ENCODE peak calls at places on chromosomes 11 and 22, in seven cellular contexts. One of them, this sample, is unnamed.

GRCh38 chr11:12298610-12299009 is 78.8 kb upstream of the PARVA start:
- DNase-seq in A549: no peak
- DNase-seq in neural progenitor cell: no peak
- DNase-seq in body of pancreas: no peak
- DNase-seq in cardiac muscle cell: no peak
- DNase-seq in esophagus muscularis mucosa: no peak
- DNase-seq in spleen: no peak
- DNase-seq in this sample: no peak

GRCh38 chr22:27962268-27963191 is 43.5 kb upstream of the PITPNB start:
- DNase-seq in A549: no peak
- DNase-seq in neural progenitor cell: peak; percentile 50
- DNase-seq in body of pancreas: no peak
- DNase-seq in cardiac muscle cell: peak; percentile 32
- DNase-seq in esophagus muscularis mucosa: no peak
- DNase-seq in spleen: no peak
- DNase-seq in this sample: no peak

GRCh38 chr11:10823152-10823579 is 14.4 kb upstream of the EIF4G2 start:
- DNase-seq in A549: no peak
- DNase-seq in neural progenitor cell: no peak
- DNase-seq in body of pancreas: peak; percentile 49
- DNase-seq in cardiac muscle cell: no peak
- DNase-seq in esophagus muscularis mucosa: no peak
- DNase-seq in spleen: no peak
- DNase-seq in this sample: no peak

GRCh38 chr11:117771197-117771596 is 25.8 kb downstream of the DSCAML1 start:
- DNase-seq in A549: no peak
- DNase-seq in neural progenitor cell: no peak
- DNase-seq in body of pancreas: no peak
- DNase-seq in cardiac muscle cell: no peak
- DNase-seq in esophagus muscularis mucosa: no peak
- DNase-seq in spleen: no peak
- DNase-seq in this sample: no peak

GRCh38 chr22:28702891-28703290 is 23.3 kb upstream of the TTC28 start:
- DNase-seq in A549: no peak
- DNase-seq in neural progenitor cell: no peak
- DNase-seq in body of pancreas: no peak
- DNase-seq in cardiac muscle cell: no peak
- DNase-seq in esophagus muscularis mucosa: no peak
- DNase-seq in spleen: no peak
- DNase-seq in this sample: no peak

GRCh38 chr22:26949193-26949592 is 291.8 kb downstream of the MIAT start:
- DNase-seq in A549: no peak
- DNase-seq in neural progenitor cell: peak; percentile 34
- DNase-seq in body of pancreas: no peak
- DNase-seq in cardiac muscle cell: peak; percentile 50
- DNase-seq in esophagus muscularis mucosa: no peak
- DNase-seq in spleen: no peak
- DNase-seq in this sample: no peak

GRCh38 chr22:21981874-21982273 is 713 bp downstream of the TOP3B start:
- DNase-seq in A549: no peak
- DNase-seq in neural progenitor cell: peak; percentile 49
- DNase-seq in body of pancreas: no peak
- DNase-seq in cardiac muscle cell: no peak
- DNase-seq in esophagus muscularis mucosa: no peak
- DNase-seq in spleen: no peak
- DNase-seq in this sample: no peak

GRCh38 chr11:66417000-66417399 is 3.8 kb upstream of the NPAS4 start:
- DNase-seq in A549: no peak
- DNase-seq in neural progenitor cell: peak; percentile 30
- DNase-seq in body of pancreas: no peak
- DNase-seq in cardiac muscle cell: no peak
- DNase-seq in esophagus muscularis mucosa: no peak
- DNase-seq in spleen: no peak
- DNase-seq in this sample: no peak

GRCh38 chr11:29786092-29786491 is 230.7 kb downstream of the KCNA4 start:
- DNase-seq in A549: no peak
- DNase-seq in neural progenitor cell: no peak
- DNase-seq in body of pancreas: no peak
- DNase-seq in cardiac muscle cell: peak; percentile 36
- DNase-seq in esophagus muscularis mucosa: no peak
- DNase-seq in spleen: no peak
- DNase-seq in this sample: no peak

GRCh38 chr11:77065878-77066228 is 918 bp upstream of the CAPN5 start:
- DNase-seq in A549: no peak
- DNase-seq in neural progenitor cell: peak; percentile 48
- DNase-seq in body of pancreas: peak; percentile 38
- DNase-seq in cardiac muscle cell: peak; percentile 86
- DNase-seq in esophagus muscularis mucosa: no peak
- DNase-seq in spleen: no peak
- DNase-seq in this sample: peak; percentile 33
- H3K4me1 ChIP-seq in A549: peaks cover 20% of the 10 kb centered on the region
- H3K4me1 ChIP-seq in neural progenitor cell: peaks cover 13% of the 10 kb centered on the region
- H3K4me1 ChIP-seq in body of pancreas: peaks cover 53% of the 10 kb centered on the region
- H3K4me1 ChIP-seq in cardiac muscle cell: no peaks in the 10 kb centered on the region
- H3K4me1 ChIP-seq in esophagus muscularis mucosa: peaks cover 38% of the 10 kb centered on the region
- H3K4me1 ChIP-seq in spleen: peaks cover 6% of the 10 kb centered on the region
- H3K4me1 ChIP-seq in this sample: no peaks in the 10 kb centered on the region

GRCh38 chr11:58994171-58994570 is 54.9 kb downstream of the GLYATL1 start:
- DNase-seq in A549: no peak
- DNase-seq in neural progenitor cell: no peak
- DNase-seq in body of pancreas: no peak
- DNase-seq in cardiac muscle cell: no peak
- DNase-seq in esophagus muscularis mucosa: no peak
- DNase-seq in spleen: no peak
- DNase-seq in this sample: no peak
- TF ChIP-seq CTCF in A549: no peak
- TF ChIP-seq CTCF in neural progenitor cell: no peak
- TF ChIP-seq CTCF in body of pancreas: no peak
- TF ChIP-seq CTCF in cardiac muscle cell: no peak
- TF ChIP-seq CTCF in esophagus muscularis mucosa: no peak
- TF ChIP-seq CTCF in spleen: no peak
- TF ChIP-seq CTCF in this sample: no peak

GRCh38 chr11:23585700-23586099 is 725.4 kb upstream of the CCDC179 start:
- DNase-seq in A549: no peak
- DNase-seq in neural progenitor cell: no peak
- DNase-seq in body of pancreas: no peak
- DNase-seq in cardiac muscle cell: no peak
- DNase-seq in esophagus muscularis mucosa: no peak
- DNase-seq in spleen: no peak
- DNase-seq in this sample: no peak
- H3K4me3 ChIP-seq in A549: no peak overlapping the region
- H3K4me3 ChIP-seq in neural progenitor cell: no peak overlapping the region
- H3K4me3 ChIP-seq in body of pancreas: no peak overlapping the region
- H3K4me3 ChIP-seq in cardiac muscle cell: no peak overlapping the region
- H3K4me3 ChIP-seq in esophagus muscularis mucosa: no peak overlapping the region
- H3K4me3 ChIP-seq in spleen: no peak overlapping the region
- H3K4me3 ChIP-seq in this sample: no peak overlapping the region

GRCh38 chr11:16896716-16897115 is 117.5 kb downstream of the PLEKHA7 start:
- DNase-seq in A549: no peak
- DNase-seq in neural progenitor cell: no peak
- DNase-seq in body of pancreas: no peak
- DNase-seq in cardiac muscle cell: no peak
- DNase-seq in esophagus muscularis mucosa: no peak
- DNase-seq in spleen: no peak
- DNase-seq in this sample: no peak
- H3K4me1 ChIP-seq in A549: no peaks in the 10 kb centered on the region
- H3K4me1 ChIP-seq in neural progenitor cell: peaks cover 76% of the 10 kb centered on the region
- H3K4me1 ChIP-seq in body of pancreas: peaks cover 40% of the 10 kb centered on the region
- H3K4me1 ChIP-seq in cardiac muscle cell: peaks cover 47% of the 10 kb centered on the region
- H3K4me1 ChIP-seq in esophagus muscularis mucosa: no peaks in the 10 kb centered on the region
- H3K4me1 ChIP-seq in spleen: no peaks in the 10 kb centered on the region
- H3K4me1 ChIP-seq in this sample: peaks cover 5% of the 10 kb centered on the region

GRCh38 chr22:19820880-19821522 is 33.7 kb downstream of the GNB1L start:
- DNase-seq in A549: no peak
- DNase-seq in neural progenitor cell: peak; percentile 47
- DNase-seq in body of pancreas: no peak
- DNase-seq in cardiac muscle cell: no peak
- DNase-seq in esophagus muscularis mucosa: no peak
- DNase-seq in spleen: peak; percentile 75
- DNase-seq in this sample: peak; percentile 15
- TF ChIP-seq CTCF in A549: no peak
- TF ChIP-seq CTCF in neural progenitor cell: peak; percentile 29
- TF ChIP-seq CTCF in body of pancreas: no peak
- TF ChIP-seq CTCF in cardiac muscle cell: no peak
- TF ChIP-seq CTCF in esophagus muscularis mucosa: no peak
- TF ChIP-seq CTCF in spleen: no peak
- TF ChIP-seq CTCF in this sample: no peak

This sample was measured in breast epithelium.